ENCODE peak calls at places on chromosomes 5 and 9, in nine cellular contexts. U is AG08395; B is aorta; J is A673; Y is stimulated activated CD4-positive, alpha-beta T cell treated with anti-CD3 and anti-CD28 coated beads, Interleukin-1b, Interleukin-23, amount 100 ng/mL, for 24 hours; L is activated naive CD4-positive, alpha-beta T cell treated with anti-CD3 and anti-CD28 coated beads, Interleukin-2, amount 50 U/mL, for 16 hours; P is GM19239; D is endodermal cell; N is AG08396. G is an unnamed sample.

GRCh38 chr9:74760031-74760700 is 127.6 kb downstream of the TRPM6 start:
- DNase-seq in U (no peak), B (no peak), J (no peak), Y (no peak), L (no peak), P (no peak), D (no peak), N (peak; percentile 20), G (no peak)

GRCh38 chr5:100550531-100551036 is 15.4 kb downstream of the FAM174A start:
- DNase-seq in U (no peak), B (no peak), J (no peak), Y (no peak), L (no peak), P (no peak), D (no peak), N (no peak), G (no peak)

GRCh38 chr9:135783540-135784245 is 81.7 kb downstream of the KCNT1 start:
- DNase-seq in U (no peak), B (no peak), J (no peak), Y (no peak), L (no peak), P (no peak), D (peak; percentile 66), N (no peak), G (no peak)

GRCh38 chr5:43772601-43773031 is 169.6 kb downstream of the NNT start:
- DNase-seq in U (no peak), B (no peak), J (peak; percentile 92), Y (no peak), L (no peak), P (no peak), D (no peak), N (no peak), G (no peak)

GRCh38 chr5:113776832-113777525 is 263.5 kb downstream of the YTHDC2 start:
- DNase-seq in U (no peak), B (no peak), J (peak; percentile 37), Y (no peak), L (no peak), P (no peak), D (no peak), N (no peak), G (no peak)

GRCh38 chr5:119400248-119400647 is 44.4 kb downstream of the TNFAIP8 start:
- DNase-seq in U (no peak), B (no peak), J (no peak), Y (no peak), L (peak; percentile 39), P (no peak), D (no peak), N (no peak), G (no peak)

GRCh38 chr5:173301695-173302545 is 26.3 kb downstream of the STC2 start:
- DNase-seq in U (no peak), B (peak; percentile 52), J (no peak), Y (no peak), L (no peak), P (no peak), D (no peak), N (no peak), G (no peak)

GRCh38 chr5:132425009-132425937 is 55.8 kb downstream of the SLC22A5 start:
- DNase-seq in U (peak; percentile 83), B (no peak), J (no peak), Y (no peak), L (peak; percentile 80), P (no peak), D (no peak), N (peak; percentile 65), G (no peak)

GRCh38 chr5:146623657-146624056 is 107.7 kb upstream of the GPR151 start:
- DNase-seq in U (no peak), B (no peak), J (no peak), Y (no peak), L (no peak), P (no peak), D (no peak), N (no peak), G (no peak)

GRCh38 chr5:113321266-113321665 is 113.5 kb downstream of the TSSK1B start:
- DNase-seq in U (no peak), B (no peak), J (no peak), Y (no peak), L (no peak), P (no peak), D (no peak), N (no peak), G (no peak)

GRCh38 chr9:99234618-99235017 is 12.5 kb downstream of the SEC61B start:
- DNase-seq in U (no peak), B (no peak), J (no peak), Y (no peak), L (no peak), P (no peak), D (no peak), N (no peak), G (no peak)

GRCh38 chr5:172800088-172800551 is 29.1 kb upstream of the DUSP1 start:
- DNase-seq in U (peak; percentile 72), B (no peak), J (no peak), Y (no peak), L (no peak), P (no peak), D (peak; percentile 37), N (peak; percentile 82), G (no peak)

GRCh38 chr5:173873296-173873922 is 14.7 kb upstream of the CPEB4 start:
- DNase-seq in U (no peak), B (no peak), J (no peak), Y (no peak), L (no peak), P (no peak), D (no peak), N (no peak), G (no peak)

GRCh38 chr5:56078675-56079500 is 84.1 kb upstream of the IL6ST start:
- DNase-seq in U (peak; percentile 37), B (no peak), J (no peak), Y (no peak), L (no peak), P (no peak), D (no peak), N (no peak), G (no peak)

GRCh38 chr9:95092321-95093072 is 225.0 kb downstream of the FANCC start:
- DNase-seq in U (peak; percentile 60), B (peak; percentile 81), J (no peak), Y (no peak), L (no peak), P (no peak), D (no peak), N (peak; percentile 69), G (no peak)

GRCh38 chr5:19104963-19105362 is 883.0 kb downstream of the CDH18 start:
- DNase-seq in U (no peak), B (no peak), J (peak; percentile 4), Y (no peak), L (no peak), P (no peak), D (no peak), N (no peak), G (no peak)

GRCh38 chr5:176552332-176552731 is 3.2 kb downstream of the CDHR2 start:
- DNase-seq in U (no peak), B (no peak), J (no peak), Y (no peak), L (no peak), P (no peak), D (no peak), N (no peak), G (no peak)

GRCh38 chr9:99964336-99964735 is 57.9 kb downstream of the STX17 start:
- DNase-seq in U (no peak), B (no peak), J (no peak), Y (no peak), L (no peak), P (no peak), D (no peak), N (no peak), G (no peak)

GRCh38 chr5:40166757-40167156 is 513.0 kb upstream of the PTGER4 start:
- DNase-seq in U (no peak), B (no peak), J (no peak), Y (no peak), L (no peak), P (no peak), D (no peak), N (no peak), G (no peak)

GRCh38 chr5:133445744-133446143 is 166.6 kb downstream of the FSTL4 start:
- DNase-seq in U (no peak), B (no peak), J (no peak), Y (no peak), L (no peak), P (no peak), D (no peak), N (no peak), G (no peak)

GRCh38 chr5:135444360-135444759 is 2.8 kb downstream of the DCANP1 start:
- DNase-seq in U (no peak), B (peak; percentile 30), J (no peak), Y (no peak), L (no peak), P (no peak), D (peak; percentile 40), N (no peak), G (no peak)

GRCh38 chr9:16626577-16627130 is 243.8 kb downstream of the BNC2 start:
- DNase-seq in U (peak; percentile 73), B (no peak), J (no peak), Y (no peak), L (no peak), P (no peak), D (peak; percentile 79), N (peak; percentile 73), G (no peak)

GRCh38 chr9:111952559-111952958 is 55.9 kb downstream of the UGCG start:
- DNase-seq in U (peak; percentile 77), B (no peak), J (no peak), Y (no peak), L (no peak), P (no peak), D (no peak), N (peak; percentile 43), G (no peak)

GRCh38 chr5:80206282-80206681 is 49.6 kb downstream of the SERINC5 start:
- DNase-seq in U (peak; percentile 65), B (no peak), J (no peak), Y (no peak), L (no peak), P (no peak), D (no peak), N (no peak), G (no peak)

GRCh38 chr9:123453904-123454321 is 97.9 kb downstream of the CRB2 start:
- DNase-seq in U (no peak), B (no peak), J (no peak), Y (no peak), L (no peak), P (no peak), D (no peak), N (no peak), G (no peak)

GRCh38 chr9:16368425-16369087 is 501.9 kb downstream of the BNC2 start:
- DNase-seq in U (no peak), B (no peak), J (no peak), Y (no peak), L (no peak), P (no peak), D (no peak), N (peak; percentile 25), G (no peak)

GRCh38 chr5:139492700-139493192 is 10.2 kb upstream of the STING1 start:
- DNase-seq in U (peak; percentile 72), B (no peak), J (no peak), Y (no peak), L (no peak), P (no peak), D (no peak), N (peak; percentile 51), G (no peak)

GRCh38 chr5:23314827-23315226 is 192.6 kb upstream of the PRDM9 start:
- DNase-seq in U (no peak), B (no peak), J (no peak), Y (no peak), L (no peak), P (no peak), D (no peak), N (no peak), G (no peak)

GRCh38 chr9:127955294-127956015 is 17.8 kb upstream of the DPM2 start:
- DNase-seq in U (peak; percentile 47), B (no peak), J (no peak), Y (peak; percentile 53), L (peak; percentile 89), P (peak; percentile 83), D (peak; percentile 94), N (no peak), G (no peak)

GRCh38 chr5:135041726-135042125 is 7.7 kb upstream of the PITX1 start:
- DNase-seq in U (no peak), B (peak; percentile 9), J (no peak), Y (no peak), L (no peak), P (no peak), D (no peak), N (no peak), G (no peak)

GRCh38 chr5:172509405-172509781 is 55.1 kb upstream of the SH3PXD2B start:
- DNase-seq in U (no peak), B (peak; percentile 71), J (no peak), Y (no peak), L (no peak), P (no peak), D (peak; percentile 55), N (no peak), G (no peak)

G was measured in D721Med.